ENCODE peak calls at places on chromosomes 13 and 19, in eight cellular contexts. One of them, this sample, is unnamed.

GRCh38 chr13:40922437-40923040 is 96.6 kb downstream of the ELF1 start:
- DNase-seq in lung: no peak
- DNase-seq in AG10803: no peak
- DNase-seq in dorsolateral prefrontal cortex: no peak
- DNase-seq in ovary: peak
- DNase-seq in hepatocyte: peak
- DNase-seq in Peyer's patch: no peak
- DNase-seq in neural crest cell: no peak
- DNase-seq in this sample: no peak

GRCh38 chr13:46905249-46905648 is 8.4 kb upstream of the HTR2A start:
- DNase-seq in lung: no peak
- DNase-seq in AG10803: peak
- DNase-seq in dorsolateral prefrontal cortex: no peak
- DNase-seq in ovary: no peak
- DNase-seq in hepatocyte: no peak
- DNase-seq in Peyer's patch: no peak
- DNase-seq in neural crest cell: no peak
- DNase-seq in this sample: no peak

GRCh38 chr19:28076628-28077027 is 1136.3 kb downstream of the UQCRFS1 start:
- DNase-seq in lung: no peak
- DNase-seq in AG10803: no peak
- DNase-seq in dorsolateral prefrontal cortex: no peak
- DNase-seq in ovary: no peak
- DNase-seq in hepatocyte: no peak
- DNase-seq in Peyer's patch: no peak
- DNase-seq in neural crest cell: no peak
- DNase-seq in this sample: no peak

GRCh38 chr19:35142531-35143230 is 374 bp upstream of the FXYD7 start:
- DNase-seq in lung: no peak
- DNase-seq in AG10803: no peak
- DNase-seq in dorsolateral prefrontal cortex: no peak
- DNase-seq in ovary: peak
- DNase-seq in hepatocyte: peak
- DNase-seq in Peyer's patch: peak
- DNase-seq in neural crest cell: peak
- DNase-seq in this sample: peak

GRCh38 chr19:13441810-13442512 is 64.3 kb downstream of the CACNA1A start:
- DNase-seq in lung: no peak
- DNase-seq in AG10803: peak
- DNase-seq in dorsolateral prefrontal cortex: peak
- DNase-seq in ovary: peak
- DNase-seq in hepatocyte: peak
- DNase-seq in Peyer's patch: no peak
- DNase-seq in neural crest cell: peak
- DNase-seq in this sample: no peak

GRCh38 chr19:58021541-58022282 is 12.1 kb upstream of the ZSCAN1 start:
- DNase-seq in lung: peak
- DNase-seq in AG10803: peak
- DNase-seq in dorsolateral prefrontal cortex: peak
- DNase-seq in ovary: peak
- DNase-seq in hepatocyte: peak
- DNase-seq in Peyer's patch: peak
- DNase-seq in neural crest cell: peak
- DNase-seq in this sample: peak

GRCh38 chr13:99981115-99982020 is at the start of gene ZIC2:
- DNase-seq in lung: no peak
- DNase-seq in AG10803: no peak
- DNase-seq in dorsolateral prefrontal cortex: peak
- DNase-seq in ovary: no peak
- DNase-seq in hepatocyte: peak
- DNase-seq in Peyer's patch: no peak
- DNase-seq in neural crest cell: no peak
- DNase-seq in this sample: no peak

GRCh38 chr13:37492741-37493514 is 105.6 kb downstream of the POSTN start:
- DNase-seq in lung: no peak
- DNase-seq in AG10803: peak
- DNase-seq in dorsolateral prefrontal cortex: no peak
- DNase-seq in ovary: no peak
- DNase-seq in hepatocyte: no peak
- DNase-seq in Peyer's patch: no peak
- DNase-seq in neural crest cell: no peak
- DNase-seq in this sample: no peak

GRCh38 chr13:34335662-34336007 is 517.7 kb downstream of the RFC3 start:
- DNase-seq in lung: no peak
- DNase-seq in AG10803: no peak
- DNase-seq in dorsolateral prefrontal cortex: no peak
- DNase-seq in ovary: no peak
- DNase-seq in hepatocyte: no peak
- DNase-seq in Peyer's patch: no peak
- DNase-seq in neural crest cell: no peak
- DNase-seq in this sample: no peak

GRCh38 chr19:17052439-17052838 is 22.8 kb downstream of the HAUS8 start:
- DNase-seq in lung: peak
- DNase-seq in AG10803: peak
- DNase-seq in dorsolateral prefrontal cortex: peak
- DNase-seq in ovary: peak
- DNase-seq in hepatocyte: peak
- DNase-seq in Peyer's patch: no peak
- DNase-seq in neural crest cell: peak
- DNase-seq in this sample: no peak

GRCh38 chr19:7415163-7415856 is 66.6 kb downstream of the ARHGEF18 start:
- DNase-seq in lung: peak
- DNase-seq in AG10803: no peak
- DNase-seq in dorsolateral prefrontal cortex: no peak
- DNase-seq in ovary: peak
- DNase-seq in hepatocyte: peak
- DNase-seq in Peyer's patch: no peak
- DNase-seq in neural crest cell: no peak
- DNase-seq in this sample: no peak

GRCh38 chr19:6216996-6217751 is 62.6 kb downstream of the MLLT1 start:
- DNase-seq in lung: peak
- DNase-seq in AG10803: no peak
- DNase-seq in dorsolateral prefrontal cortex: no peak
- DNase-seq in ovary: peak
- DNase-seq in hepatocyte: peak
- DNase-seq in Peyer's patch: no peak
- DNase-seq in neural crest cell: peak
- DNase-seq in this sample: no peak

GRCh38 chr19:54188224-54188871 is 1.0 kb downstream of the MBOAT7 start:
- DNase-seq in lung: peak
- DNase-seq in AG10803: peak
- DNase-seq in dorsolateral prefrontal cortex: no peak
- DNase-seq in ovary: peak
- DNase-seq in hepatocyte: peak
- DNase-seq in Peyer's patch: no peak
- DNase-seq in neural crest cell: no peak
- DNase-seq in this sample: no peak

GRCh38 chr19:49120868-49121267 is 1.5 kb downstream of the PPFIA3 start:
- DNase-seq in lung: no peak
- DNase-seq in AG10803: no peak
- DNase-seq in dorsolateral prefrontal cortex: no peak
- DNase-seq in ovary: no peak
- DNase-seq in hepatocyte: no peak
- DNase-seq in Peyer's patch: no peak
- DNase-seq in neural crest cell: no peak
- DNase-seq in this sample: no peak

GRCh38 chr19:49117677-49118564 is 1.0 kb downstream of the C19orf73 start:
- DNase-seq in lung: no peak
- DNase-seq in AG10803: no peak
- DNase-seq in dorsolateral prefrontal cortex: no peak
- DNase-seq in ovary: peak
- DNase-seq in hepatocyte: no peak
- DNase-seq in Peyer's patch: no peak
- DNase-seq in neural crest cell: no peak
- DNase-seq in this sample: no peak

GRCh38 chr19:49119411-49120324 is at the start of gene PPFIA3:
- DNase-seq in lung: no peak
- DNase-seq in AG10803: peak
- DNase-seq in dorsolateral prefrontal cortex: peak
- DNase-seq in ovary: peak
- DNase-seq in hepatocyte: peak
- DNase-seq in Peyer's patch: no peak
- DNase-seq in neural crest cell: peak
- DNase-seq in this sample: no peak

GRCh38 chr19:49120325-49120683 is 960 bp downstream of the PPFIA3 start:
- DNase-seq in lung: no peak
- DNase-seq in AG10803: no peak
- DNase-seq in dorsolateral prefrontal cortex: no peak
- DNase-seq in ovary: no peak
- DNase-seq in hepatocyte: no peak
- DNase-seq in Peyer's patch: no peak
- DNase-seq in neural crest cell: no peak
- DNase-seq in this sample: no peak

GRCh38 chr19:49118565-49119410 is at the start of gene C19orf73:
- DNase-seq in lung: peak
- DNase-seq in AG10803: peak
- DNase-seq in dorsolateral prefrontal cortex: peak
- DNase-seq in ovary: peak
- DNase-seq in hepatocyte: peak
- DNase-seq in Peyer's patch: peak
- DNase-seq in neural crest cell: peak
- DNase-seq in this sample: peak
- TF ChIP-seq CTCF in lung: no peak
- TF ChIP-seq CTCF in AG10803: no peak
- TF ChIP-seq CTCF in dorsolateral prefrontal cortex: no peak
- TF ChIP-seq CTCF in ovary: peak
- TF ChIP-seq CTCF in hepatocyte: no peak
- TF ChIP-seq CTCF in Peyer's patch: peak
- TF ChIP-seq CTCF in neural crest cell: no peak
- TF ChIP-seq CTCF in this sample: no peak

DNA sequence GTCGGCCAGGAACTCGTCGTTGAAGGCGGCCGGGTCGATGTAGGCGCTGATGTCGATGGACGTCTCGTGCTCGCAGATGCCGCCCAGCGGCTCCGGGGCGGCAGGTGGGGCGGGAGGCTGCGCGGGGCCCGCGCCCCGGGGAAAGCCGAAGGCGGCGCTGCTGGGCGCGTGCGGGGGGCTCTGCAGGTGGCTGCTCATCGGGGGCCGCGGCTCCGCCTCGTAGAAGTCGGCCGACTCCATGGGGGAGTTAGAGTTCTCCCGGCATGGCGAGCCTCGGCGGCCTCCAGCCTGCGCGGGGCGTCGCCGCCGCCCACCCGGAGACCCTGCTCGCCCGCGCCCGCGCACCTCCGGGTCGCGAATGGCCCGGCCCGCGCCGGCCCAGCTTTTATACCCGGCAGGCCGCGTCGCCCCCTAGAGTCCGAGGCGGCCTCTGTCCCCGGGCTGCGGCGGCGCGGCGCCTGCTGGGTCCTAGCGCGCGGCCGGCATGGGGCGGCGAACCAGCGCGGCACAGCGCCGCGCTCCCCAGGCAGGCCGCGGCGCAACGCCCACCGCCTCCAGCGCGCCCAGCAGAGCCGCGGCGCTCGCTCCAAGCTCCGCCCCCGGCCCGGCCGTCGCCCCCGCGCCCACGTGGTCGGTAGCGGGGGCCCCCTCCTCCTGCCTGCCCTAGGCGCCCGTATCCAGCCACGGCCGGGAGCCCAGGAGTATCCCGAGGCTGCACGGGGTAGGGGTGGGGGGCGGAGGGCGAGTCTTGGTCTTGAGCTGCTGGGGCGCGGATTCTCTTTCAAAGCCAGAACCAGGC is at the start of gene CEBPA:
- DNase-seq in lung: peak
- DNase-seq in AG10803: peak
- DNase-seq in dorsolateral prefrontal cortex: peak
- DNase-seq in ovary: peak
- DNase-seq in hepatocyte: peak
- DNase-seq in Peyer's patch: peak
- DNase-seq in neural crest cell: peak
- DNase-seq in this sample: peak
- TF ChIP-seq CTCF in lung: no peak
- TF ChIP-seq CTCF in AG10803: peak
- TF ChIP-seq CTCF in dorsolateral prefrontal cortex: peak
- TF ChIP-seq CTCF in ovary: peak
- TF ChIP-seq CTCF in hepatocyte: peak
- TF ChIP-seq CTCF in Peyer's patch: peak
- TF ChIP-seq CTCF in neural crest cell: peak
- TF ChIP-seq CTCF in this sample: peak

GRCh38 chr13:94114166-94114565 is 365.3 kb downstream of the DCT start:
- DNase-seq in lung: no peak
- DNase-seq in AG10803: no peak
- DNase-seq in dorsolateral prefrontal cortex: no peak
- DNase-seq in ovary: no peak
- DNase-seq in hepatocyte: no peak
- DNase-seq in Peyer's patch: no peak
- DNase-seq in neural crest cell: no peak
- DNase-seq in this sample: no peak

GRCh38 chr13:94119360-94119936 is 360.0 kb downstream of the DCT start:
- DNase-seq in lung: peak
- DNase-seq in AG10803: no peak
- DNase-seq in dorsolateral prefrontal cortex: no peak
- DNase-seq in ovary: no peak
- DNase-seq in hepatocyte: peak
- DNase-seq in Peyer's patch: no peak
- DNase-seq in neural crest cell: no peak
- DNase-seq in this sample: no peak

GRCh38 chr13:94112227-94112626 is 367.3 kb downstream of the DCT start:
- DNase-seq in lung: no peak
- DNase-seq in AG10803: peak
- DNase-seq in dorsolateral prefrontal cortex: no peak
- DNase-seq in ovary: no peak
- DNase-seq in hepatocyte: no peak
- DNase-seq in Peyer's patch: no peak
- DNase-seq in neural crest cell: no peak
- DNase-seq in this sample: no peak

GRCh38 chr13:94112731-94113130 is 366.8 kb downstream of the DCT start:
- DNase-seq in lung: no peak
- DNase-seq in AG10803: no peak
- DNase-seq in dorsolateral prefrontal cortex: no peak
- DNase-seq in ovary: no peak
- DNase-seq in hepatocyte: no peak
- DNase-seq in Peyer's patch: no peak
- DNase-seq in neural crest cell: no peak
- DNase-seq in this sample: no peak

GRCh38 chr13:94115054-94115453 is 364.4 kb downstream of the DCT start:
- DNase-seq in lung: no peak
- DNase-seq in AG10803: no peak
- DNase-seq in dorsolateral prefrontal cortex: no peak
- DNase-seq in ovary: no peak
- DNase-seq in hepatocyte: no peak
- DNase-seq in Peyer's patch: no peak
- DNase-seq in neural crest cell: no peak
- DNase-seq in this sample: no peak
- TF ChIP-seq CTCF in lung: no peak
- TF ChIP-seq CTCF in AG10803: no peak
- TF ChIP-seq CTCF in dorsolateral prefrontal cortex: no peak
- TF ChIP-seq CTCF in ovary: no peak
- TF ChIP-seq CTCF in hepatocyte: no peak
- TF ChIP-seq CTCF in Peyer's patch: peak
- TF ChIP-seq CTCF in neural crest cell: peak
- TF ChIP-seq CTCF in this sample: no peak

DNA sequence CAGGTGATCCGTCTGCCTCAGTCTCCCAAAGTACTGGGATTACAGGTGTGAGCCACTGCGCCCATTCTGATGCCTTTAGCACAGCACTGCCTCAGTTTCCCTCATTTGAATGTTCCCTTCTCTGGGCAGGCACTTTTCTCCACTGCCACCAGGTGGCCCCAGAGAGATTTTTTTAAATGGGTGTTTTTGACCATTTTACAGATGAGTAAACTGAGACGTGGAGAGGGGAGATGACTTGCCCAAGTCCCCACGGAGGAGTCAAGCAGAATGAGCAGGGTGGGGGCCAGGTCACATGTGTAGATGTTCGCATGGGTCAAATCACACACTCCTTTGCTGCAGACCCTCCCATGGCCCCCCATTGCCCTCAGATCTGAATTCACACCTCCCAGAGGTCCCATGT is 3.2 kb upstream of the PDE4C start:
- DNase-seq in lung: no peak
- DNase-seq in AG10803: no peak
- DNase-seq in dorsolateral prefrontal cortex: no peak
- DNase-seq in ovary: no peak
- DNase-seq in hepatocyte: no peak
- DNase-seq in Peyer's patch: no peak
- DNase-seq in neural crest cell: no peak
- DNase-seq in this sample: no peak
- TF ChIP-seq CTCF in lung: peak
- TF ChIP-seq CTCF in AG10803: peak
- TF ChIP-seq CTCF in dorsolateral prefrontal cortex: peak
- TF ChIP-seq CTCF in ovary: no peak
- TF ChIP-seq CTCF in hepatocyte: peak
- TF ChIP-seq CTCF in Peyer's patch: peak
- TF ChIP-seq CTCF in neural crest cell: peak
- TF ChIP-seq CTCF in this sample: peak

This sample was measured in D721Med.